ENCODE peak calls at places on chromosomes 2 and 18, in seven cellular contexts. M, N, A, V, H, B and G are unnamed samples.

GRCh38 chr2:84373391-84373790 is 85.7 kb downstream of the SUCLG1 start:
- DNase-seq in M (no peak), N (no peak), A (no peak), V (no peak), H (no peak), B (no peak), G (no peak)

GRCh38 chr2:184692137-184692734 is 93.9 kb downstream of the ZNF804A start:
- DNase-seq in M (no peak), N (no peak), A (no peak), V (no peak), H (no peak), B (no peak), G (no peak)

GRCh38 chr2:151299940-151300539 is 10.6 kb upstream of the NMI start:
- DNase-seq in M (no peak), N (no peak), A (no peak), V (no peak), H (no peak), B (no peak), G (no peak)

GRCh38 chr18:50473896-50474295 is 86.0 kb upstream of the MAPK4 start:
- DNase-seq in M (no peak), N (no peak), A (no peak), V (no peak), H (no peak), B (no peak), G (no peak)

GRCh38 chr18:21230436-21230835 is 11.6 kb upstream of the GREB1L start:
- DNase-seq in M (no peak), N (no peak), A (no peak), V (peak), H (no peak), B (no peak), G (no peak)

GRCh38 chr18:12239426-12239825 is 14.7 kb upstream of the CIDEA start:
- DNase-seq in M (no peak), N (no peak), A (no peak), V (no peak), H (no peak), B (no peak), G (no peak)

GRCh38 chr2:55180374-55180773 is 51.7 kb downstream of the CLHC1 start:
- DNase-seq in M (no peak), N (no peak), A (no peak), V (no peak), H (no peak), B (no peak), G (no peak)

GRCh38 chr2:218354850-218355443 is 1.7 kb upstream of the CATIP start:
- DNase-seq in M (no peak), N (no peak), A (no peak), V (no peak), H (no peak), B (no peak), G (no peak)

GRCh38 chr2:197286805-197287595 is 23.6 kb downstream of the ANKRD44 start:
- DNase-seq in M (no peak), N (no peak), A (peak), V (peak), H (peak), B (no peak), G (no peak)

GRCh38 chr2:46827274-46827930 is 88.2 kb downstream of the MCFD2 start:
- DNase-seq in M (peak), N (no peak), A (no peak), V (no peak), H (no peak), B (no peak), G (no peak)

GRCh38 chr2:190722825-190723224 is 73.9 kb downstream of the NAB1 start:
- DNase-seq in M (no peak), N (no peak), A (no peak), V (no peak), H (no peak), B (no peak), G (no peak)

GRCh38 chr2:7118606-7119503 is 201.6 kb downstream of the RNF144A start:
- DNase-seq in M (peak), N (no peak), A (no peak), V (peak), H (no peak), B (no peak), G (no peak)

GRCh38 chr2:7127687-7128086 is 210.5 kb downstream of the RNF144A start:
- DNase-seq in M (no peak), N (no peak), A (no peak), V (no peak), H (no peak), B (no peak), G (no peak)

GRCh38 chr2:7116516-7116915 is 199.3 kb downstream of the RNF144A start:
- DNase-seq in M (no peak), N (no peak), A (no peak), V (no peak), H (no peak), B (no peak), G (no peak)

GRCh38 chr2:7119504-7119835 is 202.3 kb downstream of the RNF144A start:
- DNase-seq in M (no peak), N (no peak), A (no peak), V (no peak), H (no peak), B (no peak), G (no peak)

DNA sequence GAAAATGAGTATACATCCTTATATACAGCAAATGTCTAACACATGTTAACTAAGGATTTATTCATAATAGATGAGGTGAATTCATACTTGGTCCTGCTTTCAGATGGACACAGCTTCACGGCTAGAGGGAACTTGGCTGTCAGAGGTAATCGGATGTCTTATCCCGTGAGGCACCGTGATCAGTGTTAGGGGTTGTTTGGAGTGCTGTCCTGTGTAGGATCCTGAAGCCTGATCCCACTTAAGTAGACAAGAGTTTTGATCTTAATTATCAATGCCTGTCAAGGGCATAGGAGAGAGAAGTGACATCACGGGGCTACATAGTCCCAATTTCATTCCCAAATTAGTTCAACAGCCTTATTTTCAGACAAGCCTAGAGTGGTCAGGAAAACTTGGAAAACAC is 204.6 kb downstream of the RNF144A start:
- DNase-seq in M (no peak), N (no peak), A (no peak), V (no peak), H (no peak), B (no peak), G (no peak)
- H3K27ac ChIP-seq in M (no peak), N (no peak), A (no peak), V (no peak), H (no peak), B (no peak), G (no peak)

DNA sequence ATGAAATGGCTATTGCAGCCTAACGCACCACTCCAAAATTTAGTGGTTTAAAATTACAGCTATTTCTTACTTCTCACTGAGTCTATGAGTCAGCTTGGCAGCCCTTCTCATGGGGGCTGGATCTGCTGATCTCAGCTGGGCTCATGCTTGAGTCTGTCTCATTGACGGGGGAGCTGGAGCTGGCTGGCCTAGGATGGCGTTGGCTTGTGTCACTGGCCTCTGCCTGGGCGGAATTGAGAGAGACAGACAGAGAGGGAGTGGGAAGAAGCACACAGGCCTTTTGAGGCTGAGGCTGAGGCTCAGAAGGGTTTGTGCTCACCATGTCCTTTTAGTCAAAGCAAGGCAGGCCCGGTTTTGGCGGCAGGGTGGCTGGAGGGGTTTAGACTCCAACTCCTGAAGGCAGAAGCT is 412.1 kb upstream of the MYT1L start:
- DNase-seq in M (no peak), N (peak), A (no peak), V (peak), H (peak), B (peak), G (no peak)
- H3K27ac ChIP-seq in M (peak), N (no peak), A (no peak), V (peak), H (no peak), B (no peak), G (no peak)

GRCh38 chr2:42046819-42047487 is 868 bp upstream of the PKDCC start:
- DNase-seq in M (peak), N (no peak), A (no peak), V (no peak), H (no peak), B (peak), G (no peak)
- H3K27ac ChIP-seq in M (peak), N (peak), A (peak), V (no peak), H (peak), B (peak), G (no peak)

DNA sequence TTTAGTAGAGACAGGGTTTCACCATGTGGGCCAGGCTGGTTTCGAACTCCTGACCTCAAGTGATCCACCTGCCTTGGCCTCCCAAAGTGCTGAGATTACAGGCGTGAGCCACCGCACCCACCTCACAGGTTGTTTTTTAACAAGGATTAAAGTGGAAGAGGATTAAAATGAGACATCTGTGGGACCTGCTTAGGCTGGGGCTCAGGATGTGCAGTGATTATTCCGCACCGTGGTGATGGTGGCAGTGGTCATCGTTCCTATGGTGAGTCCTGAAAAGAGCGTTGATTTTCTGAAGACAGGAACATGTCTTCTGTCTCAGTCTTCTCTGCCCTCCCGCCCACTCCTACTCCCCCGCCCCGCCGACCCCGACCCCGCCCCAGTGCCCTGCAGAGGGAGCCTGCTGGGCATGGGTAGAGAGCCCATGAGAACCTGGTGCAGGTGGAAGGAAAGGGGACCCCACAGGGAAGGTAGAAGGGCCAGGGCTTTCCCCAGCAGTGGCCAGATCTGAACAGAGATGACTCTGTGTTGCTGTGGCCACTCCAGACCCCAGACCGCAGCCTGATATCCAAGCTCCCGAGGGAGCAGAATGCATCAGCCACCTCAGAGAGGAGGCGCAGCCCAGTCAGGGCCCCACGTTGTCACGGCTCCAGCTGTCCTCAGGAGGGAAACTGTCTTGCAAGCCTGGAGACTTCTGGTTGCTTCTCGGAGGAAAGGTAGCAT is 34.5 kb upstream of the FOSL2 start:
- DNase-seq in M (no peak), N (no peak), A (no peak), V (no peak), H (no peak), B (no peak), G (no peak)
- H3K27ac ChIP-seq in M (no peak), N (no peak), A (no peak), V (peak), H (no peak), B (no peak), G (no peak)

GRCh38 chr2:118808429-118808809 is 39.0 kb downstream of the EN1 start:
- DNase-seq in M (peak), N (no peak), A (no peak), V (no peak), H (no peak), B (no peak), G (no peak)
- H3K27ac ChIP-seq in M (no peak), N (no peak), A (no peak), V (no peak), H (no peak), B (no peak), G (no peak)

GRCh38 chr2:170421175-170421687 is 243.3 kb downstream of the MYO3B start:
- DNase-seq in M (no peak), N (no peak), A (no peak), V (no peak), H (no peak), B (no peak), G (no peak)
- H3K27ac ChIP-seq in M (no peak), N (no peak), A (no peak), V (no peak), H (no peak), B (no peak), G (no peak)

DNA sequence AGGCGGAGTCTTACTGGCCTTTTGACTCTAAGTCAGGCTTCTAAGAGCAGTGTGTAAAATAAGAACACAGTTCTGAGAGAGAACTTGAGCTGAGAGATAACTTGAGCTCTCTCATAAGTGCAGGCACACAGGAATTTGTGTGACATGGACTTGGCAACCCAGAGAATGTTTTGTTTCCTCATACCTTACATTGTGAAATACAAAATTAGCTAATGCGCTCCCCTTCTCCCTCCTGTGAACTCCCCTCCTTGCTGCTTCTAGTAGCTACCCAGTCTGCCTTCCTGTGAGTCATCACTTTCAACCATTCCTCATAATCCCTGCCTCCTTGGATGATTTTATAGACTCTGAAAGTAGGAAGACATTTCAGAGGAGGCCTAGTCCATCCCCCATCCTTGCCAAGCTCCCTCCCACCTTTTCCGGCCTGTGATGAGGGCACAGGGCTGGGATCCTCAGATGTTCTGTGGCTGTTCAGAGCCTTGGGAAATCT is 22.6 kb downstream of the FER1L5 start:
- DNase-seq in M (no peak), N (peak), A (no peak), V (peak), H (no peak), B (no peak), G (peak)
- H3K27ac ChIP-seq in M (no peak), N (peak), A (peak), V (peak), H (peak), B (no peak), G (peak)

DNA sequence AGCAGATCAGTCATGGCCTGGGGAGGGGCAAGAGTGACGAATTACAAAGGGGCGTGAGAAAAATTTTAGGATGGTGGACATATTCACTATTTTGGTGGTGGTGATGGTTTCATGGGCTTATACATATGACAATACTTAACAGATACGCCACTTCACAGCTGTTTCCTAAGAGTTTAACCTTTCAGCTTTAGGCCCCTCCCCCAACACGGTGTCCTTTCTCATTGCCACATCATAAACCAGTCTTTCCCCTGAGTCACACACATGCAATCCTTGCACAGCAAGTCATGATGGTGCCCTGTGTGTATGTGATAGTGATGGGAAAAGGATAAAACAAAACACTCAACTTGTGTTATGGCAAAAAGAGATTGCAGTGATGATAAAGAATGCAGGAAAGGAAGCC is 47.6 kb upstream of the IL1R1 start:
- DNase-seq in M (no peak), N (no peak), A (no peak), V (peak), H (no peak), B (no peak), G (no peak)
- H3K27ac ChIP-seq in M (no peak), N (no peak), A (no peak), V (no peak), H (no peak), B (no peak), G (no peak)